ENCODE peak calls at places on chromosome 13, in five cellular contexts. One of them, this sample, is unnamed.

GRCh38 chr13:107461751-107462150 is 753.6 kb downstream of the LIG4 start:
- DNase-seq in H1: no peak
- DNase-seq in SK-N-SH: no peak
- DNase-seq in K562: no peak
- DNase-seq in GM12878: no peak
- DNase-seq in this sample: no peak

GRCh38 chr13:50544226-50544625 is 299.3 kb downstream of the DLEU7 start:
- DNase-seq in SK-N-SH: no peak
- DNase-seq in GM12878: no peak
- DNase-seq in K562: no peak
- DNase-seq in H1: no peak
- DNase-seq in this sample: no peak

GRCh38 chr13:21011378-21011777 is 50.0 kb downstream of the LATS2 start:
- DNase-seq in GM12878: no peak
- DNase-seq in K562: no peak
- DNase-seq in H1: no peak
- DNase-seq in SK-N-SH: no peak
- DNase-seq in this sample: no peak

GRCh38 chr13:59679239-59679638 is 484.5 kb downstream of the DIAPH3 start:
- DNase-seq in SK-N-SH: peak
- DNase-seq in GM12878: no peak
- DNase-seq in K562: no peak
- DNase-seq in H1: no peak
- DNase-seq in this sample: no peak

GRCh38 chr13:29436291-29436690 is 159.2 kb downstream of the SLC7A1 start:
- DNase-seq in SK-N-SH: no peak
- DNase-seq in K562: no peak
- DNase-seq in GM12878: no peak
- DNase-seq in H1: no peak
- DNase-seq in this sample: no peak

GRCh38 chr13:91017031-91017668 is 330.3 kb upstream of the MIR17HG start:
- DNase-seq in SK-N-SH: peak
- DNase-seq in H1: peak
- DNase-seq in K562: peak
- DNase-seq in GM12878: peak
- DNase-seq in this sample: no peak

GRCh38 chr13:32150794-32151193 is 119.2 kb downstream of the FRY start:
- DNase-seq in SK-N-SH: no peak
- DNase-seq in K562: no peak
- DNase-seq in H1: no peak
- DNase-seq in GM12878: no peak
- DNase-seq in this sample: no peak

GRCh38 chr13:76019421-76020044 is 383.4 kb downstream of the LMO7 start:
- DNase-seq in K562: no peak
- DNase-seq in GM12878: no peak
- DNase-seq in H1: peak
- DNase-seq in SK-N-SH: peak
- DNase-seq in this sample: peak

GRCh38 chr13:55999709-56000108 is 1141.0 kb upstream of the PRR20A start:
- DNase-seq in K562: no peak
- DNase-seq in SK-N-SH: no peak
- DNase-seq in H1: no peak
- DNase-seq in GM12878: no peak
- DNase-seq in this sample: no peak

GRCh38 chr13:28409648-28410047 is 85.3 kb downstream of the FLT1 start:
- DNase-seq in K562: no peak
- DNase-seq in SK-N-SH: no peak
- DNase-seq in H1: no peak
- DNase-seq in GM12878: no peak
- DNase-seq in this sample: no peak

GRCh38 chr13:109389456-109389855 is 396.9 kb downstream of the IRS2 start:
- DNase-seq in SK-N-SH: no peak
- DNase-seq in K562: no peak
- DNase-seq in GM12878: no peak
- DNase-seq in H1: no peak
- DNase-seq in this sample: no peak

GRCh38 chr13:41919741-41920487 is 41.0 kb downstream of the VWA8 start:
- DNase-seq in SK-N-SH: no peak
- DNase-seq in H1: no peak
- DNase-seq in GM12878: no peak
- DNase-seq in K562: no peak
- DNase-seq in this sample: no peak

GRCh38 chr13:27481766-27482165 is 31.4 kb upstream of the MTIF3 start:
- DNase-seq in H1: peak
- DNase-seq in SK-N-SH: peak
- DNase-seq in K562: peak
- DNase-seq in GM12878: no peak
- DNase-seq in this sample: peak

GRCh38 chr13:35179494-35179893 is 237.4 kb downstream of the NBEA start:
- DNase-seq in GM12878: no peak
- DNase-seq in K562: no peak
- DNase-seq in SK-N-SH: no peak
- DNase-seq in H1: no peak
- DNase-seq in this sample: no peak

GRCh38 chr13:98825659-98826058 is 73.2 kb upstream of the SLC15A1 start:
- DNase-seq in GM12878: no peak
- DNase-seq in K562: no peak
- DNase-seq in H1: no peak
- DNase-seq in SK-N-SH: no peak
- DNase-seq in this sample: no peak

GRCh38 chr13:98353750-98354149 is 176.7 kb upstream of the RNF113B start:
- DNase-seq in GM12878: no peak
- DNase-seq in H1: no peak
- DNase-seq in SK-N-SH: no peak
- DNase-seq in K562: no peak
- DNase-seq in this sample: no peak

GRCh38 chr13:47903836-47904235 is 97.2 kb downstream of the SUCLA2 start:
- DNase-seq in H1: no peak
- DNase-seq in GM12878: no peak
- DNase-seq in SK-N-SH: no peak
- DNase-seq in K562: no peak
- DNase-seq in this sample: no peak

GRCh38 chr13:36436811-36437210 is 4.5 kb downstream of the CCNA1 start:
- DNase-seq in GM12878: no peak
- DNase-seq in K562: no peak
- DNase-seq in SK-N-SH: no peak
- DNase-seq in H1: no peak
- DNase-seq in this sample: no peak

GRCh38 chr13:64672751-64673150 is 2557.4 kb downstream of the PCDH9 start:
- DNase-seq in GM12878: no peak
- DNase-seq in SK-N-SH: no peak
- DNase-seq in K562: no peak
- DNase-seq in H1: no peak
- DNase-seq in this sample: no peak

GRCh38 chr13:20869540-20869939 is 33.0 kb downstream of the XPO4 start:
- DNase-seq in H1: no peak
- DNase-seq in GM12878: no peak
- DNase-seq in K562: no peak
- DNase-seq in SK-N-SH: peak
- DNase-seq in this sample: no peak

GRCh38 chr13:31909889-31910551 is 121.6 kb upstream of the FRY start:
- DNase-seq in SK-N-SH: peak
- DNase-seq in H1: no peak
- DNase-seq in GM12878: peak
- DNase-seq in K562: peak
- DNase-seq in this sample: peak

GRCh38 chr13:75661443-75661842 is 25.3 kb downstream of the LMO7 start:
- DNase-seq in GM12878: no peak
- DNase-seq in H1: no peak
- DNase-seq in K562: no peak
- DNase-seq in SK-N-SH: no peak
- DNase-seq in this sample: no peak

DNA sequence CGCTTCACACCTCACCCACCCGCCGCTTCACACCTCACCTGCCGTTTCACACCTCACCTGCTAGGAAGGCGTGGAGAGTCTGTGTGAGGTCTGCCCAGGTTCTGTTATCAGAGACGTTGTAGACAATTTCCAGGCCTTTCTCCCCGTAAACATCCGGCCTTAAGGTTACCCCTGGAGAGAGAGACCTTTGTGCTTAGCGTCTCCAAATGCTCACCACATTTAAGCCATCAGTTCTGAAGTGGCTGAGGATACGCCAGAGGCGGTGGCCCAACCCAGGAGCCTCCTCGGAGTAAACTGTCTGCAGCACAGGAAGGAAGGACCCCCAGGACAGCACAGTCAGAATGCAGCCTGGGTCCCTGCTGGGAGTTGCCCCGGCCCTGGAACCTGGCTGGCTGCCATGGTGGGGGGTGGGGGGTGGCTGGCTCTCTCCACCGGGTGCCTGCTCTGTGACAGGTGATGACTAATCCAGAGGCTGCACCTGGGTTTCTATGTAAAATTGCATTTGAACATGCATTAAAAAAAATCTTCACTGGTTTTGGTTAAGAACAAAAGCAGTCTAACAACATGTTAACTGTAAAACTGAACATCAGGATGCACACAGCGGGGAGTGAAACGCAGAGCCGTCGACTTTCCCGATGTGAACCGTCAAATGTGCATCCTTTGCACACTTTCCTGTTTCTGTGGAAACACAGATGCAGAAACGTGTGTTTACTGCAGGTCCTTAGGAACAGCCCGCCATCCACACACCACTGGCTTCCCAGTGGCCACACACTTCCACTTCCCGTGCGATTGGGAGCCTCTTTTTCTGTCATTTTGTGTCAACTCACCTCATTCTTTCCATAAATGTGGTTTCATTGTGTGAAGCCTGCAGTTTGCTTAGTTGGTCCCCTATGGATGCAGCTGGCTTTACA is 4.5 kb downstream of the ATP4B start:
- DNase-seq in SK-N-SH: peak
- DNase-seq in GM12878: no peak
- DNase-seq in K562: no peak
- DNase-seq in H1: no peak
- DNase-seq in this sample: no peak
- TF ChIP-seq EP300 in SK-N-SH: no peak
- TF ChIP-seq EP300 in GM12878: no peak
- TF ChIP-seq EP300 in K562: no peak
- TF ChIP-seq EP300 in H1: no peak
- TF ChIP-seq EP300 in this sample: no peak

GRCh38 chr13:44786724-44787123 is 202.5 kb downstream of the NUFIP1 start:
- DNase-seq in H1: no peak
- DNase-seq in K562: no peak
- DNase-seq in GM12878: no peak
- DNase-seq in SK-N-SH: no peak
- DNase-seq in this sample: no peak
- H3K9ac ChIP-seq in H1: no peak
- H3K9ac ChIP-seq in K562: no peak
- H3K9ac ChIP-seq in GM12878: no peak
- H3K9ac ChIP-seq in SK-N-SH: no peak
- H3K9ac ChIP-seq in this sample: no peak

GRCh38 chr13:102236341-102236740 is 165.5 kb downstream of the FGF14 start:
- DNase-seq in SK-N-SH: no peak
- DNase-seq in GM12878: no peak
- DNase-seq in H1: no peak
- DNase-seq in K562: no peak
- DNase-seq in this sample: peak
- TF ChIP-seq RAD21 in SK-N-SH: no peak
- TF ChIP-seq RAD21 in GM12878: no peak
- TF ChIP-seq RAD21 in H1: no peak
- TF ChIP-seq RAD21 in K562: no peak
- TF ChIP-seq RAD21 in this sample: no peak

GRCh38 chr13:40116008-40116407 is 460.5 kb downstream of the COG6 start:
- DNase-seq in SK-N-SH: no peak
- DNase-seq in K562: peak
- DNase-seq in GM12878: peak
- DNase-seq in H1: no peak
- DNase-seq in this sample: peak
- TF ChIP-seq EP300 in SK-N-SH: no peak
- TF ChIP-seq EP300 in K562: no peak
- TF ChIP-seq EP300 in GM12878: peak
- TF ChIP-seq EP300 in H1: no peak
- TF ChIP-seq EP300 in this sample: no peak

GRCh38 chr13:48977973-48978372 is 2.3 kb downstream of the FNDC3A start:
- DNase-seq in SK-N-SH: no peak
- DNase-seq in GM12878: no peak
- DNase-seq in H1: no peak
- DNase-seq in K562: no peak
- DNase-seq in this sample: no peak

GRCh38 chr13:48975101-48975925 is at the start of gene FNDC3A:
- DNase-seq in SK-N-SH: peak
- DNase-seq in K562: peak
- DNase-seq in H1: no peak
- DNase-seq in GM12878: no peak
- DNase-seq in this sample: peak

GRCh38 chr13:48975926-48976676 is 389 bp downstream of the FNDC3A start:
- DNase-seq in K562: peak
- DNase-seq in SK-N-SH: peak
- DNase-seq in GM12878: no peak
- DNase-seq in H1: no peak
- DNase-seq in this sample: peak

GRCh38 chr13:48978942-48979601 is 3.4 kb downstream of the FNDC3A start:
- DNase-seq in SK-N-SH: no peak
- DNase-seq in H1: no peak
- DNase-seq in K562: no peak
- DNase-seq in GM12878: no peak
- DNase-seq in this sample: no peak

DNA sequence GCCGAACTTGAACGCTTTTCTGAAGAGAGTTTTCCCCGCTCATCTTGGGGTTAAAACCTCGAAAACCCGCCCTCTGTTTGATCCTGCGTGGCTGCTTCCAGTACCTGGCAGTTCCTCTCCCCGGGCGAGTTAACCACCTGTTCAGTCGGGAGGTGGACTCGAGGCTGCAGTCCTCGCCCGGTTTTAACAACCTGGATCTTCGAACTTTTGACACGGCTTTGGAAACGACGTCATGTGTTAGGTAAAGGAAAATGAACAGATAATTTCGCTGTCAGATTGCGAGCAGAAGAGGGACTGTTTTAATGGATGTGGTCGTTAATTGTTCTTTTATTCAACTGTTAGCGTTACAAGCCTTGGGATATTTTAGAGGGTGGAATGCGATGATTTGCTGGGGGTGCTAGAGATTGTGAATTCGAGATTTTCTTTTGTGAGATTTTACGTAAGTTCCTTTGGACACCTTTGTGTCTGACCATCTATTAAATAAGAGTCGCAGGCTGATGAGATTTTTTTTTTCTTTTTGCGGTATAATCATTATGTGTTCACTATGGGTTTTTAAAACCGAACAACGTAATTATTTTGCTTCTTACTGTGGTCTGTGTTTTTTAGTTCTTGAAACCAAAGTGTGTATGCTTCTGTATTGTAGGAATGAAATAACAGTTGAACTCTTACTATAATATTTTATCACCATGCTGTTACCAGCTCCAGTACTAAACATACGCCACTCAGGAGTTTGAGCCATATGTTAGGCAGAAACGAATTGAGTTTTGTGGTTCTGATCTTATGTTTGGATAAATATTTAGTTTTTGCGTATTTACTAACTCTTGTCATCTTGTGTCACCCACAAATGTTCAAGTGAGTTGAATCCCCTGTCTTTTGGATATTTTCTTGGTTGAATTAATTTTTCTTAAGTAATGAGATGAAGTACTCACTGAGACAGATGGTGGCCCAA is 1.2 kb downstream of the FNDC3A start:
- DNase-seq in GM12878: no peak
- DNase-seq in H1: no peak
- DNase-seq in SK-N-SH: no peak
- DNase-seq in K562: no peak
- DNase-seq in this sample: peak
- H3K9ac ChIP-seq in GM12878: peak
- H3K9ac ChIP-seq in H1: peak
- H3K9ac ChIP-seq in SK-N-SH: peak
- H3K9ac ChIP-seq in K562: peak
- H3K9ac ChIP-seq in this sample: peak

This sample was measured in HepG2.